ENCODE peak calls at places on chromosomes 7 and 10, in four cellular contexts. One of them, this sample, is unnamed.

GRCh38 chr7:102304668-102305067 is 18.0 kb downstream of the SH2B2 start:
- DNase-seq in A549: no peak
- DNase-seq in esophagus squamous epithelium: no peak
- DNase-seq in psoas muscle: no peak
- DNase-seq in this sample: no peak

GRCh38 chr7:150368884-150369739 is 490 bp downstream of the REPIN1 start:
- DNase-seq in esophagus squamous epithelium: no peak
- DNase-seq in A549: peak
- DNase-seq in psoas muscle: peak
- DNase-seq in this sample: peak

GRCh38 chr7:133081119-133081604 is 728 bp downstream of the CHCHD3 start:
- DNase-seq in esophagus squamous epithelium: no peak
- DNase-seq in A549: peak
- DNase-seq in psoas muscle: peak
- DNase-seq in this sample: peak

GRCh38 chr7:17130281-17131059 is 168.0 kb upstream of the AHR start:
- DNase-seq in A549: peak
- DNase-seq in esophagus squamous epithelium: no peak
- DNase-seq in psoas muscle: no peak
- DNase-seq in this sample: peak

GRCh38 chr10:71249996-71250395 is 37.6 kb downstream of the UNC5B start:
- DNase-seq in psoas muscle: no peak
- DNase-seq in esophagus squamous epithelium: no peak
- DNase-seq in A549: no peak
- DNase-seq in this sample: no peak

GRCh38 chr7:99124236-99124635 is 19.7 kb downstream of the SMURF1 start:
- DNase-seq in psoas muscle: no peak
- DNase-seq in esophagus squamous epithelium: no peak
- DNase-seq in A549: no peak
- DNase-seq in this sample: no peak

GRCh38 chr7:41711283-41712064 is 8.6 kb upstream of the INHBA start:
- DNase-seq in esophagus squamous epithelium: no peak
- DNase-seq in A549: no peak
- DNase-seq in psoas muscle: no peak
- DNase-seq in this sample: peak

GRCh38 chr10:95280637-95281036 is 10.2 kb downstream of the PDLIM1 start:
- DNase-seq in A549: no peak
- DNase-seq in esophagus squamous epithelium: no peak
- DNase-seq in psoas muscle: no peak
- DNase-seq in this sample: no peak

GRCh38 chr10:131080571-131080970 is 230.9 kb downstream of the TCERG1L start:
- DNase-seq in esophagus squamous epithelium: no peak
- DNase-seq in A549: no peak
- DNase-seq in psoas muscle: no peak
- DNase-seq in this sample: no peak

GRCh38 chr10:71708301-71708703 is 11.3 kb downstream of the C10orf105 start:
- DNase-seq in esophagus squamous epithelium: no peak
- DNase-seq in psoas muscle: no peak
- DNase-seq in A549: peak
- DNase-seq in this sample: peak

GRCh38 chr10:42781893-42782445 is 626 bp upstream of the BMS1 start:
- DNase-seq in psoas muscle: no peak
- DNase-seq in A549: no peak
- DNase-seq in esophagus squamous epithelium: no peak
- DNase-seq in this sample: peak

GRCh38 chr10:27744478-27745379 is 890 bp downstream of the MKX start:
- DNase-seq in psoas muscle: peak
- DNase-seq in esophagus squamous epithelium: no peak
- DNase-seq in A549: no peak
- DNase-seq in this sample: peak

GRCh38 chr7:95723583-95724180 is 48.7 kb upstream of the DYNC1I1 start:
- DNase-seq in esophagus squamous epithelium: no peak
- DNase-seq in psoas muscle: no peak
- DNase-seq in A549: peak
- DNase-seq in this sample: peak

GRCh38 chr10:132938472-132939329 is 3.7 kb downstream of the CFAP46 start:
- DNase-seq in A549: no peak
- DNase-seq in psoas muscle: no peak
- DNase-seq in esophagus squamous epithelium: no peak
- DNase-seq in this sample: no peak

GRCh38 chr7:101986335-101986734 is 168.9 kb downstream of the CUX1 start:
- DNase-seq in psoas muscle: no peak
- DNase-seq in esophagus squamous epithelium: no peak
- DNase-seq in A549: no peak
- DNase-seq in this sample: no peak

GRCh38 chr10:130453036-130453720 is 317.0 kb downstream of the GLRX3 start:
- DNase-seq in psoas muscle: no peak
- DNase-seq in A549: no peak
- DNase-seq in esophagus squamous epithelium: no peak
- DNase-seq in this sample: no peak

GRCh38 chr7:44201813-44202212 is 1.0 kb downstream of the YKT6 start:
- DNase-seq in esophagus squamous epithelium: no peak
- DNase-seq in A549: no peak
- DNase-seq in psoas muscle: no peak
- DNase-seq in this sample: peak

GRCh38 chr7:80517177-80517804 is 5.4 kb upstream of the GNAT3 start:
- DNase-seq in esophagus squamous epithelium: no peak
- DNase-seq in A549: no peak
- DNase-seq in psoas muscle: no peak
- DNase-seq in this sample: peak
- TF ChIP-seq CTCF in esophagus squamous epithelium: no peak
- TF ChIP-seq CTCF in A549: no peak
- TF ChIP-seq CTCF in psoas muscle: no peak
- TF ChIP-seq CTCF in this sample: no peak

DNA sequence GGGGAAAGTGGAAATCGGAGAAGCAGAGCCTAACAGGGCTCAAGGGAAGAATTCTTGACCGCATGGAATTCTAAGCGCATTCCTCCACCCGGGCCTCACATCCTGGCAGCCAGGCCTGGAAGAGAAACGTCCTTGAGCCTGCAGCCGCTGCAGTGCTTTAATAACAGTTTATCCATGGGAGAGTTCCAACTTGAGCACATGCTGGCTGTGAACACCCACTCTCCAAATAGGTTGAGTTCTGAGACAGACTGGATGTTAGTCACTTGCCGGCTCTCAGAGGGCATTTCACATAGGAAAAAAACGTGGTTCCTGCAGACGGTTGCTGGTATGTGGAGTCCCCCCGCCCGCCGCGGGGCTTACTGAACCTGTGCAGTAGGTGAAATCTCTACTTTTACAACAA is 61.4 kb upstream of the STEAP1B start:
- DNase-seq in esophagus squamous epithelium: no peak
- DNase-seq in A549: peak
- DNase-seq in psoas muscle: peak
- DNase-seq in this sample: peak
- H3K4me3 ChIP-seq in esophagus squamous epithelium: no peak
- H3K4me3 ChIP-seq in A549: no peak
- H3K4me3 ChIP-seq in psoas muscle: no peak
- H3K4me3 ChIP-seq in this sample: no peak

GRCh38 chr7:128671992-128672391 is at the start of gene GARIN1A:
- DNase-seq in esophagus squamous epithelium: no peak
- DNase-seq in A549: no peak
- DNase-seq in psoas muscle: no peak
- DNase-seq in this sample: no peak
- TF ChIP-seq CTCF in esophagus squamous epithelium: no peak
- TF ChIP-seq CTCF in A549: no peak
- TF ChIP-seq CTCF in psoas muscle: no peak
- TF ChIP-seq CTCF in this sample: no peak

DNA sequence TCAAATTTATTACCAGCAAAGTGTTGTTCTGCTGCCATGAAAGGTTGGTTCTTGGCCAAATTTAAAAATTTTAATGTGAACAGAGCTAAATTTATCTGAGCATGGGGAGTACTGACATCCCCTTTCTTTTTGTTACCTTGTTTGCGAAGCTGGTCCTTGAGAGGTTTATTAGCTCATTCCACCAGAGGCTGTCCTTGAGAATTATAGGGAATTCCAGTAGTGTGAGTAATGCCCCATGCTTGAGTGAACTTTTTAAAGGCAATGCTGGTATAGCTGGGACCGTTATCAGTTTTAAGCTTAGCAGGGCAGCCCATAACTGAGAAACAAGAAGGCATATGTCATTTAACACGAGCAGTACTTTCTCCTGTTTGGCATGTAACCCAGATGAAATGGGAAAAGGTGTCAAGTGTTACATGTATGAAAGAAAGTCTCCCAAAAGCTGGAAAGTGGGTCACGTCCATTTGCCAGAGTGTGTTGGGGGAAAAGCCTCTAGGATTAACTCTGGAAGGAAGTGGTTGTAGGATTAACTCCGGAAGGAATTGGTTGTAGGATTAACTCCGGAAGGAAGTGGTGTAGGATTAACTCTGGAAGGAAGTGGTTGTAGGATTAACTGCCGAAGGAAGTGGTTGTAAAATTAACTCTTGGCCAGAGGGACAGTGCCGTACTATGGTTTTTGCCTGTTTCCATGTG is 37.3 kb upstream of the AKR1C2 start:
- DNase-seq in esophagus squamous epithelium: no peak
- DNase-seq in A549: no peak
- DNase-seq in psoas muscle: no peak
- DNase-seq in this sample: peak
- H3K4me3 ChIP-seq in esophagus squamous epithelium: no peak
- H3K4me3 ChIP-seq in A549: no peak
- H3K4me3 ChIP-seq in psoas muscle: peak
- H3K4me3 ChIP-seq in this sample: no peak

DNA sequence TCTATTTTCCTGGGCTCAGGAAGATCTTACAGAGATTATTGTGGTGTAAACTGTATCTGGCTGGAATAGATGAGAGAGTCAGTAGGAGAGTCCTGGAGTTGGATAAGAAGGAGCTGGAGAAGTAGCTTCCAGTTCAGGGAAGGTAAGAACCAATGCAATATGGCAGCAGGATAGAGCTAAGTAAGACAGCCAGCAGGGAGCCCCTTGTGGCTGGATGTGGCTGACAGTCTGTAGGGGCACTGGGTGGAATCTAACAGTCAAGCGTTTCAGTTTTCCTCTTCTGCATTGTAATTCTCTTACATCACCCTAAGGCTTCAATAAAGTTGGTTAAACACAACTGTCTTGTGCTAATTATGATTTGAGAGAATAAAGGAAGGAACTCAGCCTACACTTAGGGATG is 105.8 kb upstream of the EEPD1 start:
- DNase-seq in esophagus squamous epithelium: no peak
- DNase-seq in psoas muscle: no peak
- DNase-seq in A549: no peak
- DNase-seq in this sample: no peak
- TF ChIP-seq CTCF in esophagus squamous epithelium: no peak
- TF ChIP-seq CTCF in psoas muscle: peak
- TF ChIP-seq CTCF in A549: no peak
- TF ChIP-seq CTCF in this sample: peak

GRCh38 chr7:33837356-33837851 is 67.9 kb upstream of the BMPER start:
- DNase-seq in A549: no peak
- DNase-seq in esophagus squamous epithelium: no peak
- DNase-seq in psoas muscle: no peak
- DNase-seq in this sample: no peak

GRCh38 chr7:33836797-33837355 is 68.5 kb upstream of the BMPER start:
- DNase-seq in esophagus squamous epithelium: no peak
- DNase-seq in A549: no peak
- DNase-seq in psoas muscle: no peak
- DNase-seq in this sample: peak

GRCh38 chr7:33831389-33832118 is 73.8 kb upstream of the BMPER start:
- DNase-seq in A549: no peak
- DNase-seq in esophagus squamous epithelium: no peak
- DNase-seq in psoas muscle: peak
- DNase-seq in this sample: peak

DNA sequence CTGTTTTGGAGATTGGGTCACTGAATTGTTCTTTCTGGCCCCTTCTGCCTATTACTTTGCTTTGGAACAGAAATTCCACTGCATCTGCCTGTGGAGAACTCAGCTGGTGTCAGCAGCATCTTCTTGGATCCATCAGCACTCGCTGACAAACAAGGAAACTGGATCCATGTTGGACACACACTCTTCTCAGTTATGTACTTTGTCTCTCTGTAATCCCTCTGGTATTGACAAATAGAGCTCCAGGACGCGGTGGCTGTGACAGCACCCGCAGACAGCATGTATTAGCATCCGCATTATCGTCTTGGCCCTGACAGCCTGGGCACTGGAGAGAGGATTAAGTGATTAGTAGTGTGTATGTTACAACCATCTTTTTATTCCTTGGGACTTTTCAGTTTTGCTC is 73.0 kb upstream of the BMPER start:
- DNase-seq in esophagus squamous epithelium: no peak
- DNase-seq in A549: no peak
- DNase-seq in psoas muscle: peak
- DNase-seq in this sample: peak
- H3K4me3 ChIP-seq in esophagus squamous epithelium: no peak
- H3K4me3 ChIP-seq in A549: no peak
- H3K4me3 ChIP-seq in psoas muscle: no peak
- H3K4me3 ChIP-seq in this sample: no peak

GRCh38 chr10:91220194-91220953 is at the start of gene PCGF5:
- DNase-seq in A549: peak
- DNase-seq in esophagus squamous epithelium: peak
- DNase-seq in psoas muscle: peak
- DNase-seq in this sample: peak
- TF ChIP-seq CTCF in A549: peak
- TF ChIP-seq CTCF in esophagus squamous epithelium: no peak
- TF ChIP-seq CTCF in psoas muscle: peak
- TF ChIP-seq CTCF in this sample: no peak

DNA sequence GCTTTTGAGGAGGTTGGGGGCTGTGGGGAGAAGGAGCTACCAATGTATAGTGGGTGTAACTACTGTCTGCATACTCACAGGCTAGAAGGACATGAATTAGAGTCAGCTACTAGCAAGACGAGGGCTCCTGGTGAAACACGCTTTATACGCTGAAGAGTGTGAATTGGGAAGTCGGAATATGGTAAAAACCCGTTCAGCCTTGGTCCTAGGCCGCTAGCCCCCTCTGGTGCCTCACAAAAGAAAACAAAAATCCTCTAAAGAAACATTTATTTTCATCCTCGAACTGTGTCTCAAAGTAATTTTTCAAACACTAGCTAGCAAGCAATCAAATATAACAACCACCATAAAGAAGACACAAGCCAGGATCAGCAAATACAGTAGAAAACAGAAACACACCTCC is 338.1 kb upstream of the SEMA3C start:
- DNase-seq in A549: no peak
- DNase-seq in psoas muscle: peak
- DNase-seq in esophagus squamous epithelium: no peak
- DNase-seq in this sample: peak
- H3K4me3 ChIP-seq in A549: no peak
- H3K4me3 ChIP-seq in psoas muscle: no peak
- H3K4me3 ChIP-seq in esophagus squamous epithelium: no peak
- H3K4me3 ChIP-seq in this sample: no peak

DNA sequence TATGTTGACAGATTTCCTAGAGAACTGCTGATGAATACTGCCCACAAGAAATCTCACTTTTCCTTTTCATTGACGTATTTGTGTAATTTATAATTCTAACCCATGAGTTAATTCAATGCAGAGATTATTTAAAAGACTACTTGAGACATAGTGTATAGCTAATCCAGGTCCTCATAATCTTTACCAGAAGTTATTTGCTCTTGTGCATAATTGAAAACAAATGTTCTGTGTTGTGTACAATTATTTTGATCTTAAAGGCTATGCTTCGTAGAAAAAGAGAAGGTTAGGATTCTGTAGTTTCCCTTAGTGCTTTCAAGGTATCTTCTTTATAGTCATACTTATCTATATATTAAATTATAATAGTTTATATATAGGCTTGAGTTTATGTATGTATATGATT is 70.4 kb upstream of the GLCCI1 start:
- DNase-seq in psoas muscle: no peak
- DNase-seq in esophagus squamous epithelium: no peak
- DNase-seq in A549: no peak
- DNase-seq in this sample: peak
- TF ChIP-seq CTCF in psoas muscle: no peak
- TF ChIP-seq CTCF in esophagus squamous epithelium: no peak
- TF ChIP-seq CTCF in A549: no peak
- TF ChIP-seq CTCF in this sample: no peak

This sample was measured in fibroblast of mammary gland.